ENCODE peak calls at places on chromosomes 4 and X, in seven cellular contexts. T, N, W, H, O, C and G are unnamed samples.

GRCh38 chrX:2427147-2427546 is 73.6 kb downstream of the DHRSX start:
- DNase-seq in W (no peak), T (no peak), O (no peak), C (no peak), H (no peak), N (no peak), G (no peak)

GRCh38 chrX:17550011-17550410 is 175.0 kb downstream of the NHS start:
- DNase-seq in N (no peak), W (no peak), H (no peak), C (no peak), O (no peak), T (no peak), G (no peak)

GRCh38 chrX:79170632-79171031 is 26.1 kb downstream of the GPR174 start:
- DNase-seq in W (no peak), T (no peak), O (no peak), C (no peak), H (no peak), N (no peak), G (no peak)

GRCh38 chr4:121156822-121157769 is 7.0 kb downstream of the TNIP3 start:
- DNase-seq in W (no peak), O (no peak), N (no peak), T (no peak), C (peak), H (no peak), G (no peak)

GRCh38 chrX:26138043-26138442 is at the start of gene MAGEB18:
- DNase-seq in W (no peak), C (no peak), T (no peak), H (no peak), N (no peak), O (no peak), G (no peak)

GRCh38 chr4:61162116-61162515 is 38.0 kb upstream of the ADGRL3 start:
- DNase-seq in W (no peak), H (no peak), C (no peak), O (no peak), T (no peak), N (no peak), G (no peak)

GRCh38 chr4:53267026-53267425 is 98.8 kb downstream of the SCFD2 start:
- DNase-seq in O (no peak), H (no peak), C (no peak), T (no peak), N (no peak), W (no peak), G (no peak)

GRCh38 chr4:94570558-94570957 is 118.8 kb downstream of the PDLIM5 start:
- DNase-seq in W (no peak), T (no peak), H (no peak), C (no peak), N (no peak), O (no peak), G (no peak)

GRCh38 chr4:10571896-10572295 is 112.7 kb downstream of the CLNK start:
- DNase-seq in N (no peak), O (no peak), H (no peak), C (no peak), T (no peak), W (no peak), G (no peak)

GRCh38 chr4:70559216-70559830 is 32.7 kb upstream of the AMBN start:
- DNase-seq in W (no peak), H (peak), O (peak), C (peak), N (no peak), T (peak), G (no peak)

GRCh38 chr4:25103423-25103822 is 56.8 kb downstream of the SEPSECS start:
- DNase-seq in O (no peak), H (no peak), T (no peak), C (no peak), N (no peak), W (no peak), G (no peak)

GRCh38 chr4:108889696-108890475 is 127.0 kb upstream of the ETNPPL start:
- DNase-seq in C (peak), O (no peak), W (no peak), T (no peak), H (no peak), N (no peak), G (no peak)